ENCODE peak calls at places on chromosomes 5 and 9, in eight cellular contexts. One of them, this sample, is unnamed.

GRCh38 chr5:41918105-41918504 is 7.0 kb upstream of the FBXO4 start:
- DNase-seq in activated CD8-positive, alpha-beta memory T cell treated with anti-CD3 and anti-CD28 coated beads, Interleukin-2, amount 50 U/mL, for 48 hours: no peak
- DNase-seq in esophagus muscularis mucosa: no peak
- DNase-seq in psoas muscle: no peak
- DNase-seq in spleen: no peak
- DNase-seq in small intestine: no peak
- DNase-seq in HFF-Myc: no peak
- DNase-seq in right cardiac atrium: no peak
- DNase-seq in this sample: no peak

GRCh38 chr5:170896779-170897178 is 35.0 kb downstream of the RANBP17 start:
- DNase-seq in spleen: peak
- DNase-seq in esophagus muscularis mucosa: no peak
- DNase-seq in right cardiac atrium: peak
- DNase-seq in activated CD8-positive, alpha-beta memory T cell treated with anti-CD3 and anti-CD28 coated beads, Interleukin-2, amount 50 U/mL, for 48 hours: no peak
- DNase-seq in psoas muscle: no peak
- DNase-seq in HFF-Myc: no peak
- DNase-seq in small intestine: no peak
- DNase-seq in this sample: no peak

GRCh38 chr9:135567311-135567710 is 5.8 kb downstream of the PAEP start:
- DNase-seq in small intestine: no peak
- DNase-seq in HFF-Myc: no peak
- DNase-seq in activated CD8-positive, alpha-beta memory T cell treated with anti-CD3 and anti-CD28 coated beads, Interleukin-2, amount 50 U/mL, for 48 hours: no peak
- DNase-seq in esophagus muscularis mucosa: no peak
- DNase-seq in psoas muscle: no peak
- DNase-seq in right cardiac atrium: no peak
- DNase-seq in spleen: peak
- DNase-seq in this sample: no peak

GRCh38 chr5:142819292-142819691 is 49.1 kb downstream of the ARHGAP26 start:
- DNase-seq in right cardiac atrium: no peak
- DNase-seq in activated CD8-positive, alpha-beta memory T cell treated with anti-CD3 and anti-CD28 coated beads, Interleukin-2, amount 50 U/mL, for 48 hours: no peak
- DNase-seq in spleen: no peak
- DNase-seq in small intestine: no peak
- DNase-seq in psoas muscle: no peak
- DNase-seq in HFF-Myc: no peak
- DNase-seq in esophagus muscularis mucosa: no peak
- DNase-seq in this sample: no peak

GRCh38 chr9:119792242-119792641 is 423.0 kb upstream of the BRINP1 start:
- DNase-seq in activated CD8-positive, alpha-beta memory T cell treated with anti-CD3 and anti-CD28 coated beads, Interleukin-2, amount 50 U/mL, for 48 hours: no peak
- DNase-seq in right cardiac atrium: no peak
- DNase-seq in small intestine: no peak
- DNase-seq in HFF-Myc: no peak
- DNase-seq in spleen: no peak
- DNase-seq in esophagus muscularis mucosa: no peak
- DNase-seq in psoas muscle: no peak
- DNase-seq in this sample: no peak

GRCh38 chr9:87725900-87726709 is at the start of gene CTSL:
- DNase-seq in psoas muscle: peak
- DNase-seq in HFF-Myc: peak
- DNase-seq in esophagus muscularis mucosa: peak
- DNase-seq in right cardiac atrium: peak
- DNase-seq in small intestine: peak
- DNase-seq in activated CD8-positive, alpha-beta memory T cell treated with anti-CD3 and anti-CD28 coated beads, Interleukin-2, amount 50 U/mL, for 48 hours: peak
- DNase-seq in spleen: peak
- DNase-seq in this sample: peak

GRCh38 chr5:159700016-159700415 is 216.3 kb upstream of the ADRA1B start:
- DNase-seq in spleen: no peak
- DNase-seq in esophagus muscularis mucosa: no peak
- DNase-seq in activated CD8-positive, alpha-beta memory T cell treated with anti-CD3 and anti-CD28 coated beads, Interleukin-2, amount 50 U/mL, for 48 hours: no peak
- DNase-seq in small intestine: no peak
- DNase-seq in HFF-Myc: no peak
- DNase-seq in right cardiac atrium: no peak
- DNase-seq in psoas muscle: no peak
- DNase-seq in this sample: no peak

GRCh38 chr9:34927061-34927460 is 31.0 kb upstream of the PHF24 start:
- DNase-seq in activated CD8-positive, alpha-beta memory T cell treated with anti-CD3 and anti-CD28 coated beads, Interleukin-2, amount 50 U/mL, for 48 hours: no peak
- DNase-seq in HFF-Myc: no peak
- DNase-seq in small intestine: no peak
- DNase-seq in psoas muscle: no peak
- DNase-seq in esophagus muscularis mucosa: peak
- DNase-seq in right cardiac atrium: no peak
- DNase-seq in spleen: no peak
- DNase-seq in this sample: no peak

GRCh38 chr9:129113645-129114304 is 2.6 kb downstream of the PTPA start:
- DNase-seq in esophagus muscularis mucosa: no peak
- DNase-seq in right cardiac atrium: no peak
- DNase-seq in spleen: no peak
- DNase-seq in psoas muscle: no peak
- DNase-seq in HFF-Myc: no peak
- DNase-seq in small intestine: no peak
- DNase-seq in activated CD8-positive, alpha-beta memory T cell treated with anti-CD3 and anti-CD28 coated beads, Interleukin-2, amount 50 U/mL, for 48 hours: no peak
- DNase-seq in this sample: no peak

GRCh38 chr5:73694089-73694488 is 68.1 kb downstream of the ARHGEF28 start:
- DNase-seq in HFF-Myc: no peak
- DNase-seq in esophagus muscularis mucosa: no peak
- DNase-seq in small intestine: no peak
- DNase-seq in right cardiac atrium: no peak
- DNase-seq in spleen: no peak
- DNase-seq in psoas muscle: no peak
- DNase-seq in activated CD8-positive, alpha-beta memory T cell treated with anti-CD3 and anti-CD28 coated beads, Interleukin-2, amount 50 U/mL, for 48 hours: no peak
- DNase-seq in this sample: no peak

GRCh38 chr9:129084087-129084486 is 3.2 kb downstream of the DOLPP1 start:
- DNase-seq in spleen: no peak
- DNase-seq in activated CD8-positive, alpha-beta memory T cell treated with anti-CD3 and anti-CD28 coated beads, Interleukin-2, amount 50 U/mL, for 48 hours: no peak
- DNase-seq in psoas muscle: no peak
- DNase-seq in HFF-Myc: no peak
- DNase-seq in small intestine: peak
- DNase-seq in esophagus muscularis mucosa: no peak
- DNase-seq in right cardiac atrium: no peak
- DNase-seq in this sample: no peak

GRCh38 chr5:157558089-157558595 is 17.4 kb downstream of the ADAM19 start:
- DNase-seq in esophagus muscularis mucosa: no peak
- DNase-seq in right cardiac atrium: no peak
- DNase-seq in spleen: no peak
- DNase-seq in small intestine: no peak
- DNase-seq in HFF-Myc: peak
- DNase-seq in psoas muscle: no peak
- DNase-seq in activated CD8-positive, alpha-beta memory T cell treated with anti-CD3 and anti-CD28 coated beads, Interleukin-2, amount 50 U/mL, for 48 hours: no peak
- DNase-seq in this sample: no peak

GRCh38 chr9:72476617-72477375 is 44.6 kb upstream of the TMC1 start:
- DNase-seq in activated CD8-positive, alpha-beta memory T cell treated with anti-CD3 and anti-CD28 coated beads, Interleukin-2, amount 50 U/mL, for 48 hours: no peak
- DNase-seq in right cardiac atrium: no peak
- DNase-seq in psoas muscle: no peak
- DNase-seq in esophagus muscularis mucosa: no peak
- DNase-seq in spleen: no peak
- DNase-seq in HFF-Myc: peak
- DNase-seq in small intestine: peak
- DNase-seq in this sample: peak

GRCh38 chr5:101897914-101898313 is 398.2 kb downstream of the SLCO4C1 start:
- DNase-seq in spleen: no peak
- DNase-seq in small intestine: no peak
- DNase-seq in activated CD8-positive, alpha-beta memory T cell treated with anti-CD3 and anti-CD28 coated beads, Interleukin-2, amount 50 U/mL, for 48 hours: no peak
- DNase-seq in right cardiac atrium: no peak
- DNase-seq in psoas muscle: no peak
- DNase-seq in HFF-Myc: no peak
- DNase-seq in esophagus muscularis mucosa: no peak
- DNase-seq in this sample: no peak

GRCh38 chr9:108056805-108057386 is 567.3 kb upstream of the KLF4 start:
- DNase-seq in HFF-Myc: no peak
- DNase-seq in right cardiac atrium: no peak
- DNase-seq in psoas muscle: no peak
- DNase-seq in small intestine: no peak
- DNase-seq in activated CD8-positive, alpha-beta memory T cell treated with anti-CD3 and anti-CD28 coated beads, Interleukin-2, amount 50 U/mL, for 48 hours: no peak
- DNase-seq in spleen: no peak
- DNase-seq in esophagus muscularis mucosa: no peak
- DNase-seq in this sample: no peak

GRCh38 chr9:81737871-81738507 is 48.6 kb upstream of the TLE1 start:
- DNase-seq in small intestine: peak
- DNase-seq in spleen: no peak
- DNase-seq in psoas muscle: no peak
- DNase-seq in HFF-Myc: peak
- DNase-seq in activated CD8-positive, alpha-beta memory T cell treated with anti-CD3 and anti-CD28 coated beads, Interleukin-2, amount 50 U/mL, for 48 hours: no peak
- DNase-seq in right cardiac atrium: no peak
- DNase-seq in esophagus muscularis mucosa: no peak
- DNase-seq in this sample: peak

GRCh38 chr5:142446131-142446959 is 121.5 kb upstream of the SPRY4 start:
- DNase-seq in small intestine: no peak
- DNase-seq in right cardiac atrium: no peak
- DNase-seq in activated CD8-positive, alpha-beta memory T cell treated with anti-CD3 and anti-CD28 coated beads, Interleukin-2, amount 50 U/mL, for 48 hours: no peak
- DNase-seq in spleen: no peak
- DNase-seq in HFF-Myc: no peak
- DNase-seq in psoas muscle: no peak
- DNase-seq in esophagus muscularis mucosa: no peak
- DNase-seq in this sample: no peak

GRCh38 chr9:100354121-100354800 is 1.5 kb upstream of the TEX10 start:
- DNase-seq in spleen: no peak
- DNase-seq in small intestine: no peak
- DNase-seq in HFF-Myc: no peak
- DNase-seq in activated CD8-positive, alpha-beta memory T cell treated with anti-CD3 and anti-CD28 coated beads, Interleukin-2, amount 50 U/mL, for 48 hours: no peak
- DNase-seq in psoas muscle: no peak
- DNase-seq in esophagus muscularis mucosa: no peak
- DNase-seq in right cardiac atrium: no peak
- DNase-seq in this sample: no peak

GRCh38 chr5:178667109-178667508 is 40.3 kb upstream of the CLK4 start:
- DNase-seq in esophagus muscularis mucosa: no peak
- DNase-seq in right cardiac atrium: no peak
- DNase-seq in HFF-Myc: no peak
- DNase-seq in spleen: no peak
- DNase-seq in activated CD8-positive, alpha-beta memory T cell treated with anti-CD3 and anti-CD28 coated beads, Interleukin-2, amount 50 U/mL, for 48 hours: no peak
- DNase-seq in small intestine: no peak
- DNase-seq in psoas muscle: no peak
- DNase-seq in this sample: no peak

GRCh38 chr5:110105692-110106091 is 416.0 kb downstream of the MAN2A1 start:
- DNase-seq in small intestine: peak
- DNase-seq in spleen: no peak
- DNase-seq in HFF-Myc: no peak
- DNase-seq in esophagus muscularis mucosa: no peak
- DNase-seq in activated CD8-positive, alpha-beta memory T cell treated with anti-CD3 and anti-CD28 coated beads, Interleukin-2, amount 50 U/mL, for 48 hours: no peak
- DNase-seq in psoas muscle: no peak
- DNase-seq in right cardiac atrium: no peak
- DNase-seq in this sample: no peak

GRCh38 chr5:94153736-94154450 is 412.5 kb upstream of the POU5F2 start:
- DNase-seq in right cardiac atrium: no peak
- DNase-seq in HFF-Myc: no peak
- DNase-seq in esophagus muscularis mucosa: no peak
- DNase-seq in small intestine: no peak
- DNase-seq in psoas muscle: peak
- DNase-seq in activated CD8-positive, alpha-beta memory T cell treated with anti-CD3 and anti-CD28 coated beads, Interleukin-2, amount 50 U/mL, for 48 hours: no peak
- DNase-seq in spleen: no peak
- DNase-seq in this sample: no peak

GRCh38 chr9:38284039-38284767 is 108.3 kb upstream of the ALDH1B1 start:
- DNase-seq in small intestine: no peak
- DNase-seq in psoas muscle: no peak
- DNase-seq in esophagus muscularis mucosa: peak
- DNase-seq in HFF-Myc: no peak
- DNase-seq in spleen: no peak
- DNase-seq in activated CD8-positive, alpha-beta memory T cell treated with anti-CD3 and anti-CD28 coated beads, Interleukin-2, amount 50 U/mL, for 48 hours: no peak
- DNase-seq in right cardiac atrium: no peak
- DNase-seq in this sample: no peak